ENCODE peak calls at places on chromosome 1, in six cellular contexts. P is CD8-positive, alpha-beta T cell; I is heart right ventricle; X is CD4-positive, CD25-positive, alpha-beta regulatory T cell; O is K562; L is left lung. A is an unnamed sample.

GRCh38 chr1:64006276-64007051 is 197.0 kb upstream of the UBE2U start:
- ATAC-seq in P (no peak), L (peak), X (peak), I (peak), O (peak), A (peak)

GRCh38 chr1:9363061-9363471 is 70.4 kb downstream of the SPSB1 start:
- ATAC-seq in X (no peak), L (no peak), O (no peak), I (peak), P (no peak), A (no peak)

GRCh38 chr1:14553711-14554110 is 44.8 kb upstream of the KAZN start:
- ATAC-seq in P (no peak), O (no peak), I (no peak), L (no peak), X (no peak), A (no peak)

GRCh38 chr1:119001181-119002018 is 13.3 kb upstream of the TBX15 start:
- ATAC-seq in I (peak), P (no peak), X (no peak), L (peak), O (peak), A (peak)

GRCh38 chr1:209643295-209644020 is 8.8 kb downstream of the LAMB3 start:
- ATAC-seq in L (peak), I (peak), O (no peak), P (no peak), X (no peak), A (peak)

GRCh38 chr1:7552402-7552801 is 218.7 kb upstream of the VAMP3 start:
- ATAC-seq in X (no peak), O (no peak), P (no peak), I (peak), L (peak), A (peak)

GRCh38 chr1:31014094-31014493 is 51.4 kb downstream of the PUM1 start:
- ATAC-seq in X (no peak), O (no peak), I (no peak), P (no peak), L (no peak), A (no peak)

GRCh38 chr1:43947061-43947889 is 525 bp downstream of the IPO13 start:
- ATAC-seq in X (no peak), I (peak), O (peak), L (no peak), P (no peak), A (no peak)

GRCh38 chr1:97508653-97509218 is 412.1 kb downstream of the DPYD start:
- ATAC-seq in L (no peak), P (no peak), O (no peak), X (no peak), I (peak), A (no peak)

GRCh38 chr1:8870605-8871538 is 7.6 kb downstream of the ENO1 start:
- ATAC-seq in P (no peak), L (peak), O (no peak), I (no peak), X (no peak), A (no peak)

GRCh38 chr1:10459185-10459584 is 9.4 kb downstream of the CORT start:
- ATAC-seq in I (no peak), X (no peak), L (peak), O (peak), P (no peak), A (no peak)

GRCh38 chr1:34270181-34270580 is 93.5 kb downstream of the C1orf94 start:
- ATAC-seq in X (no peak), P (no peak), O (no peak), I (no peak), L (no peak), A (no peak)

GRCh38 chr1:94237291-94238226 is at the start of gene ARHGAP29:
- ATAC-seq in I (peak), P (peak), X (peak), O (peak), L (peak), A (peak)

GRCh38 chr1:221925947-221926346 is 184.1 kb upstream of the DUSP10 start:
- ATAC-seq in L (no peak), I (no peak), P (no peak), X (no peak), O (no peak), A (no peak)

GRCh38 chr1:7469255-7469938 is 301.7 kb upstream of the VAMP3 start:
- ATAC-seq in X (no peak), I (no peak), P (no peak), L (no peak), O (no peak), A (no peak)

GRCh38 chr1:41319106-41319755 is 42.0 kb upstream of the FOXO6 start:
- ATAC-seq in O (no peak), I (peak), P (no peak), L (no peak), X (no peak), A (no peak)

GRCh38 chr1:234926252-234926573 is 202.4 kb downstream of the TOMM20 start:
- ATAC-seq in P (peak), L (no peak), I (peak), O (no peak), X (no peak), A (no peak)
- H3K4me3 ChIP-seq in P (peak), L (no peak), I (no peak), O (no peak), X (peak), A (peak)

GRCh38 chr1:203503851-203504250 is 9.9 kb downstream of the OPTC start:
- ATAC-seq in O (no peak), X (no peak), I (no peak), P (no peak), L (no peak), A (no peak)
- H3K27ac ChIP-seq in O (no peak), X (no peak), I (no peak), P (no peak), L (no peak), A (no peak)

GRCh38 chr1:165877411-165877810 is 50.0 kb downstream of the UCK2 start:
- ATAC-seq in L (no peak), X (no peak), O (no peak), P (no peak), I (no peak), A (no peak)
- H3K4me3 ChIP-seq in L (no peak), X (no peak), O (no peak), P (no peak), I (no peak), A (no peak)

GRCh38 chr1:40255231-40255630 is 2.8 kb upstream of the ZMPSTE24 start:
- ATAC-seq in P (no peak), X (no peak), O (no peak), I (no peak), L (no peak), A (no peak)
- H3K27ac ChIP-seq in P (no peak), X (no peak), O (no peak), I (no peak), L (no peak), A (no peak)

GRCh38 chr1:226405411-226405988 is 2.4 kb downstream of the PARP1 start:
- ATAC-seq in I (no peak), L (no peak), P (no peak), O (peak), X (no peak), A (no peak)
- H3K4me3 ChIP-seq in I (peak), L (no peak), P (peak), O (peak), X (peak), A (no peak)

GRCh38 chr1:66549017-66549416 is 15.1 kb downstream of the SGIP1 start:
- ATAC-seq in I (no peak), X (no peak), P (no peak), L (no peak), O (no peak), A (no peak)

GRCh38 chr1:66550243-66550642 is 16.3 kb downstream of the SGIP1 start:
- ATAC-seq in P (no peak), L (no peak), X (no peak), O (no peak), I (no peak), A (no peak)

GRCh38 chr1:66542811-66543767 is 9.1 kb downstream of the SGIP1 start:
- ATAC-seq in P (no peak), I (peak), O (no peak), X (no peak), L (peak), A (peak)

GRCh38 chr1:66542314-66542713 is 8.4 kb downstream of the SGIP1 start:
- ATAC-seq in P (no peak), O (no peak), I (peak), X (no peak), L (no peak), A (no peak)

GRCh38 chr1:66546045-66546810 is 12.3 kb downstream of the SGIP1 start:
- ATAC-seq in P (no peak), X (no peak), I (no peak), L (no peak), O (no peak), A (no peak)
- H3K27ac ChIP-seq in P (no peak), X (no peak), I (no peak), L (no peak), O (no peak), A (no peak)

DNA sequence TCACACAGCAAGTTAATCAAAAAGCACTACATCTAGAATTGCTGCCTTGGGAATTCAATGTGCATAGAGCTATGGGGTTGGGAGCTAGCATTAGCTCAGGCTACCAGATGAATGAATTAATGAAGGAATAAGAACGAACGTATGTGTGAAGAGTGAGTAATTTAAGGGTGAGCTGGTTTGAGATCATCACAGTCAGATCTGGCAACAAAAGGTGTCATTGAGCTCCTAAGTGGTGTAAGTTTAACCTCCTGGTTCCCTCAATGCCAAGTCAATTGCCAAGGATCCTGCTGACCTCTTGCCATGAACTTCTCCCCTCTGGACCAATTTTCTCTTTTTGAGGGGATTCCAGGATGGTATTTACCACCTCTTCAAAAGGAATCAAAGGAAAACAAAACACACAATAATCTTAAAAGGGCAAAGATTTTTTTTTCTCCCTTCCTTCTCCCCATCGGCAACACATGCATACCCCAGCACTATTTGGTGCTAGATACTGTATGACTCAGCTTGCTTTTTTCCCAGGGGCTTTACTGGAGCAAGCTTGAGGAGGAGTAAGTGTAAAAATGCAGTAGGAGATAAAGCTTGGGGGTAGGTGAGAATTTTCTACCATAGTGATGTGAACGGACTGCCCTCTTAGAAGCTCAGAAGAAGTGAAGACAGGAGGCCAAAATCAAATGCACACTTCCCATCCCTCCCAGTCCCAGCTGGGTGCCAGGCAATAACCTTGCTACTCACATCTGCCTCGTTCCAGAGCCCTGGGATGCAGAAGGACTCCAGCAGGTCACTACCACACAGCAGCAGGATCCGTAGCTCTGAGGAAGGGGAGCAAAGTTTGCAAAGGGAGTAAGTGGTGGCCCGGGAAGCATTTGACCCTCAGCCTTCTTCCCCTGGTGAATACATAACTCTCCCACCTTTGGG is 92.0 kb downstream of the LAMC2 start:
- ATAC-seq in I (no peak), X (no peak), O (no peak), L (no peak), P (no peak), A (no peak)
- H3K4me3 ChIP-seq in I (no peak), X (no peak), O (no peak), L (no peak), P (no peak), A (no peak)

GRCh38 chr1:234528073-234528865 is 49.3 kb upstream of the TARBP1 start:
- ATAC-seq in L (no peak), X (no peak), O (peak), P (no peak), I (no peak), A (no peak)
- H3K27ac ChIP-seq in L (peak), X (no peak), O (peak), P (no peak), I (peak), A (peak)

DNA sequence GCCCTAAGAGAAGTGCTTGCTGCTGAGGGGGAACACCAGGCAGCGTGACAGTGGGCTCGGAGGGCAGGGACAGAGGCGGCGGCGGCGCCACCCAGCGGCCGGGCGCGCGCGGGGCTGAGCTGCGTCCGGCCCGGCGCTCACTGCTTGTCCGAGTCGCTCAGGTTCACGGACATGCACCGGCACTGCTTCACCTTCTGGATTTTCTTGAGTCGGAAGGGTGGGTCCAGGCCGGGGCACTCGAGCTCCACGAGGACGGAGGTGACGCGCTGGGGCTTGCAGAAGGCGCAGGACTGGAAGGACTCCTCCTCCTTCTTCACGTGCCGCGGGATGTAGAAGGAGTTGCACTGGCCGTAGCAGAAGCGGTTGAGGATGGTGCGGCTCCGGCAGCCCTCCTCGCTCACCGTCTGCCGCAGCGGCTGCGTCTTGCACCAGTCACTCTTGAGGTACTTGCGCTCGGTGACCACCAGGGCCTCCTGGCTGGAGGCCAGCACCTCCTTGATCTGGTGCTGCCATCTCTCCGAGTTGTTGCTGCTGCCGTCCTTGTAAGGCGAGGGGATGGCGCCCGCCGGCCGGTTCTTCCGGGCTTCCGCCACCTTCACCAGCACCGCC is 119.0 kb downstream of the GREM2 start:
- ATAC-seq in O (peak), L (peak), P (no peak), X (no peak), I (no peak), A (no peak)
- H3K4me3 ChIP-seq in O (peak), L (no peak), P (no peak), X (no peak), I (no peak), A (no peak)

GRCh38 chr1:220565670-220566069 is 37.7 kb downstream of the MARK1 start:
- ATAC-seq in I (no peak), X (no peak), P (no peak), O (no peak), L (no peak), A (no peak)
- H3K27ac ChIP-seq in I (no peak), X (no peak), P (no peak), O (no peak), L (no peak), A (no peak)